ENCODE peak calls at places on chromosomes 4 and X, in six cellular contexts. M is NCI-H1436; Y is activated CD4-positive, alpha-beta T cell treated with anti-CD3 and anti-CD28 coated beads for 48 hours; Q is GM23338; K is substantia nigra; L is H9. A is an unnamed sample.

GRCh38 chrX:39449352-39449751 is 648.1 kb downstream of the MID1IP1 start:
- DNase-seq in M (no peak), Y (no peak), Q (no peak), K (no peak), L (no peak), A (no peak)

GRCh38 chr4:77232653-77233052 is 75.6 kb downstream of the CCNG2 start:
- DNase-seq in M (no peak), Y (no peak), Q (no peak), K (no peak), L (no peak), A (no peak)

GRCh38 chr4:77817304-77818076 is 1.7 kb downstream of the CNOT6L start:
- DNase-seq in M (no peak), Y (no peak), Q (no peak), K (no peak), L (no peak), A (no peak)

GRCh38 chrX:19028560-19028959 is 44.6 kb upstream of the PHKA2 start:
- DNase-seq in M (no peak), Y (no peak), Q (no peak), K (no peak), L (no peak), A (no peak)

GRCh38 chr4:170007113-170007512 is 19.1 kb downstream of the MFAP3L start:
- DNase-seq in M (no peak), Y (no peak), Q (no peak), K (no peak), L (no peak), A (no peak)

GRCh38 chrX:154019633-154020499 is at the start of gene IRAK1:
- DNase-seq in M (peak; percentile 54), Y (peak; percentile 62), Q (peak; percentile 46), K (no peak), L (no peak), A (peak; percentile 54)

GRCh38 chr4:99587803-99588202 is 13.2 kb downstream of the MTTP start:
- DNase-seq in M (no peak), Y (no peak), Q (no peak), K (no peak), L (no peak), A (no peak)

GRCh38 chr4:15006416-15007024 is 4.2 kb downstream of the CPEB2 start:
- DNase-seq in M (no peak), Y (no peak), Q (no peak), K (no peak), L (no peak), A (peak; percentile 7)

GRCh38 chr4:72208421-72209075 is 176.7 kb downstream of the NPFFR2 start:
- DNase-seq in M (no peak), Y (no peak), Q (no peak), K (no peak), L (no peak), A (no peak)

GRCh38 chr4:174631901-174632758 is 109.8 kb upstream of the HPGD start:
- DNase-seq in M (peak; percentile 11), Y (no peak), Q (peak; percentile 67), K (no peak), L (no peak), A (peak; percentile 43)

GRCh38 chrX:152614786-152615185 is 22.9 kb upstream of the GABRQ start:
- DNase-seq in M (peak; percentile 15), Y (no peak), Q (no peak), K (no peak), L (no peak), A (no peak)

GRCh38 chr4:48223633-48224295 is 45.9 kb downstream of the TEC start:
- DNase-seq in M (no peak), Y (no peak), Q (no peak), K (no peak), L (no peak), A (peak; percentile 64)

GRCh38 chr4:174324725-174325124 is 41.0 kb downstream of the CEP44 start:
- DNase-seq in M (no peak), Y (no peak), Q (no peak), K (no peak), L (no peak), A (no peak)

GRCh38 chr4:138616775-138617174 is 374.6 kb upstream of the SLC7A11 start:
- DNase-seq in M (no peak), Y (no peak), Q (no peak), K (no peak), L (no peak), A (no peak)

GRCh38 chrX:16975233-16975632 is 28.8 kb downstream of the REPS2 start:
- DNase-seq in M (no peak), Y (no peak), Q (no peak), K (no peak), L (no peak), A (no peak)

GRCh38 chr4:141571368-141571767 is 65.0 kb upstream of the IL15 start:
- DNase-seq in M (no peak), Y (no peak), Q (no peak), K (no peak), L (no peak), A (peak; percentile 78)

GRCh38 chrX:132855760-132856341 is 102.6 kb downstream of the HS6ST2 start:
- DNase-seq in M (no peak), Y (no peak), Q (no peak), K (no peak), L (no peak), A (no peak)

GRCh38 chrX:107450823-107451509 is 1.5 kb downstream of the FRMPD3 start:
- DNase-seq in M (peak; percentile 83), Y (peak; percentile 26), Q (peak; percentile 85), K (no peak), L (peak; percentile 86), A (no peak)

GRCh38 chr4:85842540-85842939 is 367.6 kb downstream of the ARHGAP24 start:
- DNase-seq in M (no peak), Y (no peak), Q (no peak), K (no peak), L (no peak), A (peak; percentile 81)

GRCh38 chrX:72045552-72046277 is 86.0 kb downstream of the RTL5 start:
- DNase-seq in M (peak; percentile 57), Y (no peak), Q (peak; percentile 82), K (no peak), L (peak; percentile 78), A (no peak)

GRCh38 chrX:150696836-150697235 is 3.6 kb downstream of the MTMR1 start:
- DNase-seq in M (no peak), Y (peak; percentile 38), Q (no peak), K (no peak), L (no peak), A (no peak)

GRCh38 chr4:6196324-6196723 is 4.0 kb downstream of the JAKMIP1 start:
- DNase-seq in M (no peak), Y (no peak), Q (no peak), K (no peak), L (no peak), A (no peak)

A was measured in fibroblast of gingiva.